ENCODE peak calls at places on chromosome 1, in four cellular contexts. H is activated gamma-delta T cell treated with Interleukin-2 at 50 U/mL for 16 hours, L is kidney tubule cell, C is H54. I is an unnamed sample.

GRCh38 chr1:65166572-65167305 is 18.7 kb downstream of the AK4 start:
- DNase-seq in H (no peak), L (no peak), C (no peak), I (no peak)

GRCh38 chr1:208093754-208094719 is 150.1 kb downstream of the PLXNA2 start:
- DNase-seq in H (peak), L (peak), C (peak), I (peak)

GRCh38 chr1:153922076-153922837 is 515 bp downstream of the GATAD2B start:
- DNase-seq in H (no peak), L (peak), C (no peak), I (no peak)

GRCh38 chr1:58773406-58773840 is 10.4 kb downstream of the JUN start:
- DNase-seq in H (no peak), L (peak), C (no peak), I (no peak)

GRCh38 chr1:234707641-234708040 is 97.7 kb upstream of the IRF2BP2 start:
- DNase-seq in H (no peak), L (peak), C (no peak), I (no peak)

GRCh38 chr1:44031051-44031899 is at the start of gene SLC6A9:
- DNase-seq in H (peak), L (peak), C (no peak), I (peak)

GRCh38 chr1:180256353-180257027 is 26.4 kb downstream of the LHX4 start:
- DNase-seq in H (no peak), L (no peak), C (no peak), I (no peak)

GRCh38 chr1:32701951-32702598 is 495 bp downstream of the SYNC start:
- DNase-seq in H (no peak), L (peak), C (no peak), I (no peak)

GRCh38 chr1:96059736-96060135 is 661.8 kb upstream of the PTBP2 start:
- DNase-seq in H (no peak), L (no peak), C (no peak), I (no peak)

GRCh38 chr1:171718848-171719247 is 23.0 kb downstream of the VAMP4 start:
- DNase-seq in H (no peak), L (no peak), C (no peak), I (no peak)

GRCh38 chr1:219092206-219092605 is 81.5 kb upstream of the LYPLAL1 start:
- DNase-seq in H (no peak), L (no peak), C (no peak), I (no peak)

GRCh38 chr1:38327559-38327973 is 281.0 kb upstream of the POU3F1 start:
- DNase-seq in H (no peak), L (no peak), C (no peak), I (no peak)

GRCh38 chr1:23600283-23600682 is 41.0 kb upstream of the ID3 start:
- DNase-seq in H (no peak), L (no peak), C (no peak), I (no peak)

GRCh38 chr1:49389699-49390098 is 613.0 kb upstream of the BEND5 start:
- DNase-seq in H (no peak), L (peak), C (no peak), I (no peak)

GRCh38 chr1:205935869-205936268 is 7.4 kb downstream of the SLC26A9 start:
- DNase-seq in H (no peak), L (no peak), C (no peak), I (no peak)

GRCh38 chr1:89660086-89660946 is 27.4 kb downstream of the LRRC8C start:
- DNase-seq in H (no peak), L (peak), C (no peak), I (no peak)

GRCh38 chr1:71295340-71295739 is 214.5 kb upstream of the ZRANB2 start:
- DNase-seq in H (no peak), L (no peak), C (no peak), I (no peak)

GRCh38 chr1:162941024-162941423 is 80.0 kb upstream of the CCDC190 start:
- DNase-seq in H (no peak), L (no peak), C (no peak), I (no peak)

GRCh38 chr1:156124557-156125483 is 10.3 kb downstream of the LMNA start:
- DNase-seq in H (peak), L (no peak), C (no peak), I (peak)